ENCODE peak calls at places on chromosomes 13 and 19, in five cellular contexts. One of them, this sample, is unnamed.

GRCh38 chr13:99522288-99522687 is 21.0 kb downstream of the TM9SF2 start:
- DNase-seq in neuronal stem cell: no peak
- DNase-seq in H9: no peak
- DNase-seq in H1: no peak
- DNase-seq in trophoblast cell: peak; percentile 20
- DNase-seq in this sample: no peak

GRCh38 chr13:41053384-41053826 is 7.9 kb upstream of the WBP4 start:
- DNase-seq in neuronal stem cell: no peak
- DNase-seq in H9: no peak
- DNase-seq in H1: no peak
- DNase-seq in trophoblast cell: peak; percentile 33
- DNase-seq in this sample: peak; percentile 61

GRCh38 chr19:47378246-47378645 is 29.1 kb downstream of the DHX34 start:
- DNase-seq in neuronal stem cell: no peak
- DNase-seq in H9: no peak
- DNase-seq in H1: no peak
- DNase-seq in trophoblast cell: no peak
- DNase-seq in this sample: no peak

GRCh38 chr19:46134527-46134926 is 10.0 kb upstream of the IGFL3 start:
- DNase-seq in neuronal stem cell: no peak
- DNase-seq in H9: no peak
- DNase-seq in H1: no peak
- DNase-seq in trophoblast cell: peak; percentile 47
- DNase-seq in this sample: peak; percentile 55

GRCh38 chr13:79667771-79668170 is 186.8 kb downstream of the NDFIP2 start:
- DNase-seq in neuronal stem cell: no peak
- DNase-seq in H9: no peak
- DNase-seq in H1: no peak
- DNase-seq in trophoblast cell: no peak
- DNase-seq in this sample: no peak

GRCh38 chr13:110705356-110705825 is 525 bp downstream of the CARS2 start:
- DNase-seq in neuronal stem cell: no peak
- DNase-seq in H9: no peak
- DNase-seq in H1: no peak
- DNase-seq in trophoblast cell: no peak
- DNase-seq in this sample: no peak

GRCh38 chr19:42471554-42472249 is 29.0 kb upstream of the CXCL17 start:
- DNase-seq in neuronal stem cell: no peak
- DNase-seq in H9: peak; percentile 60
- DNase-seq in H1: no peak
- DNase-seq in trophoblast cell: no peak
- DNase-seq in this sample: no peak

GRCh38 chr13:111215081-111216047 is 100.3 kb downstream of the ARHGEF7 start:
- DNase-seq in neuronal stem cell: no peak
- DNase-seq in H9: no peak
- DNase-seq in H1: no peak
- DNase-seq in trophoblast cell: no peak
- DNase-seq in this sample: no peak

GRCh38 chr19:35587326-35587725 is 1.4 kb downstream of the PMIS2 start:
- DNase-seq in neuronal stem cell: no peak
- DNase-seq in H9: no peak
- DNase-seq in H1: no peak
- DNase-seq in trophoblast cell: no peak
- DNase-seq in this sample: no peak

GRCh38 chr19:55212447-55212846 is 3.1 kb upstream of the PTPRH start:
- DNase-seq in neuronal stem cell: no peak
- DNase-seq in H9: no peak
- DNase-seq in H1: no peak
- DNase-seq in trophoblast cell: peak; percentile 83
- DNase-seq in this sample: no peak

GRCh38 chr19:53158119-53158656 is 665 bp downstream of the ZNF347 start:
- DNase-seq in neuronal stem cell: peak; percentile 20
- DNase-seq in H9: peak; percentile 39
- DNase-seq in H1: peak; percentile 65
- DNase-seq in trophoblast cell: peak; percentile 62
- DNase-seq in this sample: peak; percentile 49

GRCh38 chr19:39558623-39559117 is 18.7 kb upstream of the EID2 start:
- DNase-seq in neuronal stem cell: no peak
- DNase-seq in H9: no peak
- DNase-seq in H1: no peak
- DNase-seq in trophoblast cell: no peak
- DNase-seq in this sample: no peak

GRCh38 chr13:39051157-39051556 is 12.9 kb downstream of the NHLRC3 start:
- DNase-seq in neuronal stem cell: peak; percentile 26
- DNase-seq in H9: no peak
- DNase-seq in H1: no peak
- DNase-seq in trophoblast cell: no peak
- DNase-seq in this sample: peak; percentile 60

GRCh38 chr13:86020350-86021002 is 221.3 kb upstream of the SLITRK6 start:
- DNase-seq in neuronal stem cell: no peak
- DNase-seq in H9: no peak
- DNase-seq in H1: no peak
- DNase-seq in trophoblast cell: no peak
- DNase-seq in this sample: peak; percentile 76

GRCh38 chr19:6828698-6829633 is 56.5 kb downstream of the VAV1 start:
- DNase-seq in neuronal stem cell: no peak
- DNase-seq in H9: peak; percentile 97
- DNase-seq in H1: no peak
- DNase-seq in trophoblast cell: peak; percentile 79
- DNase-seq in this sample: no peak

GRCh38 chr19:6490134-6490533 is 8.5 kb upstream of the DENND1C start:
- DNase-seq in neuronal stem cell: no peak
- DNase-seq in H9: no peak
- DNase-seq in H1: no peak
- DNase-seq in trophoblast cell: no peak
- DNase-seq in this sample: no peak

GRCh38 chr19:56983148-56983547 is 136.6 kb upstream of the USP29 start:
- DNase-seq in neuronal stem cell: peak; percentile 63
- DNase-seq in H9: no peak
- DNase-seq in H1: no peak
- DNase-seq in trophoblast cell: no peak
- DNase-seq in this sample: no peak

GRCh38 chr19:18309525-18310064 is 13.3 kb downstream of the LSM4 start:
- DNase-seq in neuronal stem cell: no peak
- DNase-seq in H9: no peak
- DNase-seq in H1: no peak
- DNase-seq in trophoblast cell: no peak
- DNase-seq in this sample: no peak

GRCh38 chr19:20397292-20397691 is 168.3 kb downstream of the ZNF737 start:
- DNase-seq in neuronal stem cell: no peak
- DNase-seq in H9: no peak
- DNase-seq in H1: no peak
- DNase-seq in trophoblast cell: no peak
- DNase-seq in this sample: peak; percentile 6

GRCh38 chr19:23558541-23558940 is 128.5 kb downstream of the ZNF675 start:
- DNase-seq in neuronal stem cell: no peak
- DNase-seq in H9: no peak
- DNase-seq in H1: no peak
- DNase-seq in trophoblast cell: no peak
- DNase-seq in this sample: no peak

GRCh38 chr19:16216744-16217670 is 19.3 kb downstream of the AP1M1 start:
- DNase-seq in neuronal stem cell: no peak
- DNase-seq in H9: no peak
- DNase-seq in H1: no peak
- DNase-seq in trophoblast cell: no peak
- DNase-seq in this sample: no peak

GRCh38 chr13:34246511-34246910 is 428.6 kb downstream of the RFC3 start:
- DNase-seq in neuronal stem cell: no peak
- DNase-seq in H9: no peak
- DNase-seq in H1: no peak
- DNase-seq in trophoblast cell: no peak
- DNase-seq in this sample: peak; percentile 74

GRCh38 chr19:29524912-29525870 is 603 bp upstream of the VSTM2B start:
- DNase-seq in neuronal stem cell: peak; percentile 38
- DNase-seq in H9: peak; percentile 66
- DNase-seq in H1: peak; percentile 83
- DNase-seq in trophoblast cell: no peak
- DNase-seq in this sample: peak; percentile 0

DNA sequence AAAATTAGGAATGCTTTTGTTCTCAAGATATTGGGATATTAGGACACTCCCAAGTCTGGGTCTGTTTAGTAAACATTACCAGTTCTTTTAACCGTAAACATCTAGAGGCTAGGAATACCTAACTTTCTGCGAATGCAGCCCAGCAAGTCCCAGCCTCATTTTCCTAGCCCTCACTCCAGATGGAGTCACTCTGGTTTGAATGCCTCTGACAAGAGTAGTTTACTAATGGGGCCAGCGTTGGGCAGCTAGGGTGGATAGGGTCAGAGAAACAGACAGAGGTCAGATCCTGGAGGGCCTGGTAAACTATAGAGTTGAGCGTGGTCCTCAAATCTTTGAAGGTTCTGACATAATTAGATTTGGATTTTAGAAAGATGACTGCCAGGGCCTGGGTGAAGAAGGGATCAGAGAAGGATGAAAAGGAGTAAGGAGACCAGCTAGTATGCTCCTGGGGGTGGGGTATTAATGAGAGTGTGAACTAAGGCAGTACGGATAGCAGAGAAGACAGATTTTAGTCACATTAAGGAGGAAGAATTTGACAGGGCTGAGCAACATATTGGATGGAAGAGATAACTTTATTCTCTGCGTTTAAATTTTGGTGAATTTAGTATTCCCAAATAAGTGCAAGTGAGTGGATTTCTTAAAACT is 53.7 kb downstream of the WDFY2 start:
- DNase-seq in neuronal stem cell: peak; percentile 43
- DNase-seq in H9: no peak
- DNase-seq in H1: no peak
- DNase-seq in trophoblast cell: peak; percentile 53
- DNase-seq in this sample: peak; percentile 46
- H2BK12ac ChIP-seq in neuronal stem cell: no peak overlapping the region
- H2BK12ac ChIP-seq in H9: no peak overlapping the region
- H2BK12ac ChIP-seq in H1: no peak overlapping the region
- H2BK12ac ChIP-seq in trophoblast cell: peak overlapping the region; percentile 17
- H2BK12ac ChIP-seq in this sample: peak overlapping the region; percentile 31

DNA sequence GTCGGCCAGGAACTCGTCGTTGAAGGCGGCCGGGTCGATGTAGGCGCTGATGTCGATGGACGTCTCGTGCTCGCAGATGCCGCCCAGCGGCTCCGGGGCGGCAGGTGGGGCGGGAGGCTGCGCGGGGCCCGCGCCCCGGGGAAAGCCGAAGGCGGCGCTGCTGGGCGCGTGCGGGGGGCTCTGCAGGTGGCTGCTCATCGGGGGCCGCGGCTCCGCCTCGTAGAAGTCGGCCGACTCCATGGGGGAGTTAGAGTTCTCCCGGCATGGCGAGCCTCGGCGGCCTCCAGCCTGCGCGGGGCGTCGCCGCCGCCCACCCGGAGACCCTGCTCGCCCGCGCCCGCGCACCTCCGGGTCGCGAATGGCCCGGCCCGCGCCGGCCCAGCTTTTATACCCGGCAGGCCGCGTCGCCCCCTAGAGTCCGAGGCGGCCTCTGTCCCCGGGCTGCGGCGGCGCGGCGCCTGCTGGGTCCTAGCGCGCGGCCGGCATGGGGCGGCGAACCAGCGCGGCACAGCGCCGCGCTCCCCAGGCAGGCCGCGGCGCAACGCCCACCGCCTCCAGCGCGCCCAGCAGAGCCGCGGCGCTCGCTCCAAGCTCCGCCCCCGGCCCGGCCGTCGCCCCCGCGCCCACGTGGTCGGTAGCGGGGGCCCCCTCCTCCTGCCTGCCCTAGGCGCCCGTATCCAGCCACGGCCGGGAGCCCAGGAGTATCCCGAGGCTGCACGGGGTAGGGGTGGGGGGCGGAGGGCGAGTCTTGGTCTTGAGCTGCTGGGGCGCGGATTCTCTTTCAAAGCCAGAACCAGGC is at the start of gene CEBPA:
- DNase-seq in neuronal stem cell: peak; percentile 90
- DNase-seq in H9: peak; percentile 84
- DNase-seq in H1: peak; percentile 84
- DNase-seq in trophoblast cell: peak; percentile 94
- DNase-seq in this sample: peak; percentile 74
- H3K27ac ChIP-seq in neuronal stem cell: peak within 1 kb of the TSS; percentile 78
- H3K27ac ChIP-seq in H9: no peak within 1 kb of the TSS
- H3K27ac ChIP-seq in H1: no peak within 1 kb of the TSS
- H3K27ac ChIP-seq in trophoblast cell: peak within 1 kb of the TSS; percentile 94
- H3K27ac ChIP-seq in this sample: no peak within 1 kb of the TSS

DNA sequence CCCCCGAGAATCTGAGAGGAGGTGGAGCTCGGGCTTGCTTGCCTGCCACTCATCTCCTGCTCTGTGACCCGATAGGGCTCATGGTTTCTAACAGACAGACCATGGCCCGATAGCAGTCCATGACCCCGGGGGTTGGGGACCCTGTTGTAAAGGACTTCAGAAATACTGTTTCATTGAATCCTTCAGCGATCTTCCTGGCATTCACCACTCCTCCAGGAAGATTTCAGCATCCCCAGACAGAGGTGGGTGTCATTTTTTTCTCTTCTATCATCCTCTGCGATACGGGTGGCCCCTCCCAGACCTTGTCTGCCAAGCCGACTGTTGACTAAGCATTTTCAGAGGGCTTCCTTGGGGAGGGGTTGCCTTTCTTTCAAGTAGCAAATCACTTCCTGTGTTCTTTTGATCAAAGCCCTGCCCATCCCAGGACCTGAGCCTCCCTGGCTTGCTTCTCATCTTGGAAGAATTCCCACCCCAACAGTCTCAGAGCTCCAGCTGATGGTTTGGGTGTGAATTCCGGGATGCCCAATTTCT is 1.7 kb downstream of the MYO1F start:
- DNase-seq in neuronal stem cell: no peak
- DNase-seq in H9: peak; percentile 69
- DNase-seq in H1: no peak
- DNase-seq in trophoblast cell: no peak
- DNase-seq in this sample: no peak
- H3K14ac ChIP-seq in neuronal stem cell: no peak overlapping the region
- H3K14ac ChIP-seq in H9: no peak overlapping the region
- H3K14ac ChIP-seq in H1: no peak overlapping the region
- H3K14ac ChIP-seq in trophoblast cell: no peak overlapping the region
- H3K14ac ChIP-seq in this sample: no peak overlapping the region

GRCh38 chr19:1136918-1137317 is 33.1 kb downstream of the GPX4 start:
- DNase-seq in neuronal stem cell: no peak
- DNase-seq in H9: no peak
- DNase-seq in H1: no peak
- DNase-seq in trophoblast cell: no peak
- DNase-seq in this sample: no peak

GRCh38 chr19:1138121-1138520 is 34.3 kb downstream of the GPX4 start:
- DNase-seq in neuronal stem cell: no peak
- DNase-seq in H9: no peak
- DNase-seq in H1: no peak
- DNase-seq in trophoblast cell: no peak
- DNase-seq in this sample: no peak

GRCh38 chr19:1140673-1141072 is 33.4 kb downstream of the SBNO2 start:
- DNase-seq in neuronal stem cell: no peak
- DNase-seq in H9: no peak
- DNase-seq in H1: no peak
- DNase-seq in trophoblast cell: no peak
- DNase-seq in this sample: no peak

GRCh38 chr19:1140272-1140671 is 33.8 kb downstream of the SBNO2 start:
- DNase-seq in neuronal stem cell: no peak
- DNase-seq in H9: no peak
- DNase-seq in H1: no peak
- DNase-seq in trophoblast cell: no peak
- DNase-seq in this sample: no peak

DNA sequence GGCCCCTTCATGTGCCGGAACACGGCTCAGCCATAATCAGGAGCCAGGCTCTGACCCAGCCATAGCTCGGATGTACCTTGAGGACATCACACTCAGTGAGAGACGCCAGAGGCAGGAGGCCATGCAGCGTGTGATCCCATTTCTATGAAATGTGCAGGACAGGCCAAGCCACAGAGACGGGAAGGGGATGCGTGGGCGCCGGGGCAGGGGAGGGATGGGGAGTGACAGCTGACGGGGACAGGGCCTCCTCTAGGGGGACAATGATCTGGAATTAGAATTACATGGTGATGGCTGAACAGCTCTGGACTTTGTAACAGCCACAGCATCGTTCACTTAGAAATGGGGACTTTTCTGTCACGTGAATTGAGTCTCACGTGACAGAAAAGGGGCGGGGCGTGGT is 34.9 kb downstream of the SBNO2 start:
- DNase-seq in neuronal stem cell: no peak
- DNase-seq in H9: no peak
- DNase-seq in H1: no peak
- DNase-seq in trophoblast cell: no peak
- DNase-seq in this sample: no peak
- H2BK12ac ChIP-seq in neuronal stem cell: no peak overlapping the region
- H2BK12ac ChIP-seq in H9: no peak overlapping the region
- H2BK12ac ChIP-seq in H1: no peak overlapping the region
- H2BK12ac ChIP-seq in trophoblast cell: no peak overlapping the region
- H2BK12ac ChIP-seq in this sample: no peak overlapping the region